ENCODE peak calls at places on chromosomes 13 and 19, in ten cellular contexts. T, Q, W, X, P, I, J, N, Y and L are unnamed samples.

GRCh38 chr13:22175211-22175610 is 504.3 kb downstream of the FGF9 start:
- DNase-seq in T (no peak), Q (no peak), W (no peak), X (no peak), P (no peak), I (no peak), J (no peak), N (no peak), Y (no peak), L (no peak)

GRCh38 chr13:94346261-94347019 is 133.0 kb downstream of the DCT start:
- DNase-seq in T (no peak), Q (no peak), W (no peak), X (no peak), P (no peak), I (no peak), J (no peak), N (no peak), Y (no peak), L (no peak)

GRCh38 chr19:2700660-2701360 is 1.7 kb downstream of the GNG7 start:
- DNase-seq in T (no peak), Q (no peak), W (no peak), X (no peak), P (no peak), I (no peak), J (no peak), N (no peak), Y (no peak), L (no peak)

GRCh38 chr13:19345158-19345557 is 163.5 kb upstream of the TUBA3C start:
- DNase-seq in T (no peak), Q (no peak), W (no peak), X (no peak), P (no peak), I (no peak), J (no peak), N (no peak), Y (no peak), L (no peak)

GRCh38 chr19:13861392-13861713 is 15.6 kb upstream of the NANOS3 start:
- DNase-seq in T (no peak), Q (peak; percentile 27), W (no peak), X (no peak), P (no peak), I (no peak), J (no peak), N (no peak), Y (no peak), L (no peak)

GRCh38 chr19:13077233-13077632 is 25.4 kb downstream of the LYL1 start:
- DNase-seq in T (no peak), Q (no peak), W (no peak), X (no peak), P (no peak), I (no peak), J (no peak), N (no peak), Y (no peak), L (no peak)

GRCh38 chr13:107881362-107881761 is 334.0 kb downstream of the LIG4 start:
- DNase-seq in T (no peak), Q (no peak), W (no peak), X (no peak), P (no peak), I (no peak), J (no peak), N (no peak), Y (no peak), L (no peak)

GRCh38 chr19:33171916-33172359 is 22.2 kb upstream of the LRP3 start:
- DNase-seq in T (no peak), Q (no peak), W (no peak), X (no peak), P (no peak), I (no peak), J (no peak), N (no peak), Y (no peak), L (no peak)

GRCh38 chr13:33931397-33931987 is 113.5 kb downstream of the RFC3 start:
- DNase-seq in T (no peak), Q (peak; percentile 76), W (peak; percentile 37), X (no peak), P (no peak), I (no peak), J (no peak), N (peak; percentile 2), Y (peak; percentile 48), L (no peak)

GRCh38 chr19:14056069-14056666 is 5.7 kb downstream of the PALM3 start:
- DNase-seq in T (no peak), Q (no peak), W (no peak), X (no peak), P (no peak), I (no peak), J (no peak), N (no peak), Y (no peak), L (no peak)

GRCh38 chr19:45527731-45528130 is 20.5 kb downstream of the VASP start:
- DNase-seq in T (no peak), Q (no peak), W (no peak), X (no peak), P (no peak), I (no peak), J (no peak), N (no peak), Y (no peak), L (no peak)
- H3K27ac ChIP-seq in T (no peak overlapping the region), Q (no peak overlapping the region), W (peak overlapping the region; percentile 64), X (no peak overlapping the region), P (no peak overlapping the region), I (peak overlapping the region; percentile 31), J (no peak overlapping the region), N (no peak overlapping the region), Y (peak overlapping the region; percentile 42), L (no peak overlapping the region)

GRCh38 chr19:40445637-40445944 is 1.5 kb upstream of the SERTAD3 start:
- DNase-seq in T (no peak), Q (no peak), W (no peak), X (no peak), P (no peak), I (no peak), J (no peak), N (no peak), Y (no peak), L (no peak)

GRCh38 chr19:40443930-40444180 is 280 bp downstream of the SERTAD3 start:
- DNase-seq in T (no peak), Q (no peak), W (no peak), X (no peak), P (no peak), I (no peak), J (no peak), N (no peak), Y (no peak), L (no peak)

GRCh38 chr19:40445006-40445312 is 824 bp upstream of the SERTAD3 start:
- DNase-seq in T (no peak), Q (no peak), W (no peak), X (no peak), P (no peak), I (no peak), J (no peak), N (no peak), Y (no peak), L (no peak)

GRCh38 chr19:40443131-40443929 is 805 bp downstream of the SERTAD3 start:
- DNase-seq in T (peak; percentile 97), Q (peak; percentile 100), W (peak; percentile 100), X (peak; percentile 100), P (peak; percentile 100), I (peak; percentile 99), J (peak; percentile 100), N (peak; percentile 93), Y (peak; percentile 100), L (peak; percentile 100)

GRCh38 chr19:40444181-40445005 is at the start of gene SERTAD3:
- DNase-seq in T (peak; percentile 95), Q (peak; percentile 98), W (peak; percentile 97), X (peak; percentile 98), P (peak; percentile 99), I (peak; percentile 82), J (peak; percentile 98), N (no peak), Y (peak; percentile 97), L (peak; percentile 99)
- H3K27ac ChIP-seq in T (peak within 1 kb of the TSS; percentile 74), Q (peak within 1 kb of the TSS; percentile 93), W (peak within 1 kb of the TSS; percentile 99), X (peak within 1 kb of the TSS; percentile 97), P (peak within 1 kb of the TSS; percentile 97), I (peak within 1 kb of the TSS; percentile 91), J (peak within 1 kb of the TSS; percentile 99), N (peak within 1 kb of the TSS; percentile 89), Y (peak within 1 kb of the TSS; percentile 95), L (peak within 1 kb of the TSS; percentile 97)

GRCh38 chr13:24672141-24673132 is 7.8 kb upstream of the ATP12A start:
- DNase-seq in T (no peak), Q (no peak), W (no peak), X (no peak), P (no peak), I (no peak), J (no peak), N (no peak), Y (no peak), L (no peak)
- H3K27ac ChIP-seq in T (no peak overlapping the region), Q (no peak overlapping the region), W (no peak overlapping the region), X (no peak overlapping the region), P (no peak overlapping the region), I (no peak overlapping the region), J (no peak overlapping the region), N (no peak overlapping the region), Y (no peak overlapping the region), L (no peak overlapping the region)

GRCh38 chr13:20715340-20715732 is 11.8 kb downstream of the IL17D start:
- DNase-seq in T (no peak), Q (no peak), W (no peak), X (no peak), P (no peak), I (no peak), J (no peak), N (no peak), Y (no peak), L (no peak)

GRCh38 chr13:20714563-20715339 is 11.3 kb downstream of the IL17D start:
- DNase-seq in T (no peak), Q (peak; percentile 92), W (no peak), X (peak; percentile 78), P (no peak), I (peak; percentile 24), J (peak; percentile 68), N (no peak), Y (no peak), L (peak; percentile 87)

GRCh38 chr13:20713751-20714150 is 10.3 kb downstream of the IL17D start:
- DNase-seq in T (no peak), Q (peak; percentile 52), W (no peak), X (no peak), P (no peak), I (no peak), J (no peak), N (no peak), Y (no peak), L (peak; percentile 81)

GRCh38 chr13:20713014-20713376 is 9.5 kb downstream of the IL17D start:
- DNase-seq in T (no peak), Q (no peak), W (no peak), X (no peak), P (peak; percentile 58), I (no peak), J (no peak), N (no peak), Y (no peak), L (no peak)

DNA sequence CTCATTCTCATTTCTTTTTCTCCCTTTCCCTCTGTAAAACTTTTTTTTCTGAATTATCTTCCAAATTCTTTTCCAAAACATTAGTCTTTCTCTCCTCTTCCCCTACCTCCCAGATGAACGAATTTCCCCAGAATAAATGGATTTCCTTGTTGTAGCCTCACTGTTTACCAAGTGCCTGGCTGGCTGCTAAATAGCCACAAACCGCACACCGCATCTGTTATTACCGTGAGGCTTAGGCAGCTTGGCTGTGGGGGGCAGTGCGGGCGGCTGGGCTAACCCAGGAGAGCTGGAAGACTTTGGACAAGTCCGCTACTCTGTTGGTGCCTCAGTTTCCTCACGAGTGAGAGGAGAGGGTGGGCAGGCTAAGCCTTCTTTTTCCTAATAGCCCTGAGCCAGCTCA is 10.7 kb downstream of the IL17D start:
- DNase-seq in T (no peak), Q (peak; percentile 45), W (no peak), X (no peak), P (no peak), I (no peak), J (no peak), N (no peak), Y (no peak), L (no peak)
- H3K27ac ChIP-seq in T (no peak overlapping the region), Q (no peak overlapping the region), W (no peak overlapping the region), X (peak overlapping the region; percentile 68), P (peak overlapping the region; percentile 90), I (peak overlapping the region; percentile 52), J (peak overlapping the region; percentile 80), N (no peak overlapping the region), Y (no peak overlapping the region), L (peak overlapping the region; percentile 80)